ENCODE peak calls at places on chromosomes 1 and 21, in seven cellular contexts. W is IMR-90, G is neural progenitor cell, O is brain microvascular endothelial cell, R is kidney, M is left ventricle myocardium inferior, L is HL-60. P is an unnamed sample.
A peak's percentile ranks its signal among the peaks of the same experiment; 100 is the strongest.

GRCh38 chr1:15304708-15305326 is 57.8 kb downstream of the FHAD1 start:
- DNase-seq in O (no peak), L (peak; percentile 32), R (no peak), W (peak; percentile 56), M (peak; percentile 51), G (peak; percentile 85), P (peak; percentile 50)

GRCh38 chr1:247118946-247119446 is 14.8 kb upstream of the ZNF669 start:
- DNase-seq in W (no peak), R (no peak), O (no peak), L (no peak), M (no peak), G (peak; percentile 64), P (peak; percentile 23)

GRCh38 chr21:18840239-18840638 is 436.7 kb upstream of the TMPRSS15 start:
- DNase-seq in O (peak; percentile 50), R (no peak), W (no peak), M (no peak), G (peak; percentile 5), L (no peak), P (peak; percentile 6)

GRCh38 chr1:9900142-9901043 is 9.7 kb downstream of the CTNNBIP1 start:
- DNase-seq in W (no peak), M (peak; percentile 79), L (peak; percentile 96), O (no peak), G (no peak), R (peak; percentile 79), P (no peak)

GRCh38 chr1:205268846-205269680 is 41.3 kb downstream of the TMCC2 start:
- DNase-seq in G (no peak), R (no peak), W (no peak), M (no peak), O (no peak), L (no peak), P (no peak)

GRCh38 chr1:9874959-9875635 is 35.0 kb downstream of the CTNNBIP1 start:
- DNase-seq in L (peak; percentile 49), W (peak; percentile 67), O (peak; percentile 34), R (no peak), M (peak; percentile 67), G (peak; percentile 92), P (peak; percentile 77)

GRCh38 chr1:22051607-22052114 is 848 bp upstream of the CDC42 start:
- DNase-seq in O (no peak), L (no peak), W (no peak), M (no peak), G (no peak), R (no peak), P (no peak)

GRCh38 chr1:208183977-208184901 is 59.9 kb downstream of the PLXNA2 start:
- DNase-seq in M (no peak), O (peak; percentile 45), L (no peak), G (no peak), R (no peak), W (peak; percentile 40), P (peak; percentile 83)

GRCh38 chr21:15781986-15782385 is 52.2 kb downstream of the USP25 start:
- DNase-seq in R (peak; percentile 47), O (no peak), G (no peak), L (no peak), W (no peak), M (no peak), P (no peak)

GRCh38 chr1:24897263-24898151 is 32.6 kb downstream of the RUNX3 start:
- DNase-seq in L (no peak), O (no peak), R (peak; percentile 56), W (no peak), G (no peak), M (no peak), P (no peak)

GRCh38 chr1:14996133-14997050 is 157.2 kb upstream of the TMEM51 start:
- DNase-seq in O (peak; percentile 60), G (peak; percentile 54), L (no peak), R (peak; percentile 84), W (peak; percentile 84), M (no peak), P (peak; percentile 18)

GRCh38 chr21:45982256-45982757 is 737 bp downstream of the COL6A1 start:
- DNase-seq in G (peak; percentile 54), M (no peak), W (no peak), L (no peak), O (no peak), R (peak; percentile 86), P (no peak)

GRCh38 chr1:1125945-1126344 is 10.1 kb upstream of the C1orf159 start:
- DNase-seq in W (no peak), G (no peak), R (peak; percentile 59), M (no peak), O (no peak), L (no peak), P (no peak)

GRCh38 chr1:84582802-84583587 is 8.8 kb upstream of the CTBS start:
- DNase-seq in G (peak; percentile 85), R (no peak), M (no peak), L (no peak), O (no peak), W (no peak), P (peak; percentile 74)

GRCh38 chr1:58754056-58754613 is 29.7 kb downstream of the JUN start:
- DNase-seq in G (no peak), R (no peak), W (no peak), O (no peak), L (no peak), M (no peak), P (no peak)

GRCh38 chr1:143735764-143736461 is 235.9 kb downstream of the FAM72C start:
- DNase-seq in R (peak; percentile 77), G (no peak), L (no peak), O (peak; percentile 0), W (no peak), M (no peak), P (peak; percentile 20)

GRCh38 chr1:11981378-11982009 is 1.2 kb downstream of the MFN2 start:
- DNase-seq in O (no peak), R (no peak), L (no peak), W (no peak), M (no peak), G (no peak), P (no peak)

GRCh38 chr1:11984121-11984520 is 3.9 kb downstream of the MFN2 start:
- DNase-seq in W (no peak), M (no peak), G (no peak), O (no peak), R (no peak), L (no peak), P (no peak)

GRCh38 chr1:11980676-11980972 is 380 bp downstream of the MFN2 start:
- DNase-seq in M (no peak), R (no peak), W (no peak), L (no peak), O (no peak), G (no peak), P (no peak)

GRCh38 chr1:11979818-11980675 is at the start of gene MFN2:
- DNase-seq in M (peak; percentile 97), W (peak; percentile 97), O (peak; percentile 95), L (peak; percentile 94), R (peak; percentile 99), G (peak; percentile 100), P (peak; percentile 98)

GRCh38 chr1:11982010-11982392 is 1.8 kb downstream of the MFN2 start:
- DNase-seq in W (peak; percentile 46), R (no peak), O (peak; percentile 53), G (peak; percentile 15), L (peak; percentile 50), M (no peak), P (peak; percentile 69)
- TF ChIP-seq CTCF in W (peak; percentile 41), R (peak; percentile 17), O (no peak), G (peak; percentile 23), L (peak; percentile 51), M (peak; percentile 51), P (peak; percentile 67)

GRCh38 chr1:89365206-89365605 is 1.3 kb downstream of the GBP6 start:
- DNase-seq in G (no peak), W (no peak), L (no peak), O (no peak), R (no peak), M (no peak), P (no peak)
- H3K4me3 ChIP-seq in G (no peak overlapping the region), W (no peak overlapping the region), L (no peak overlapping the region), O (no peak overlapping the region), R (no peak overlapping the region), M (no peak overlapping the region), P (no peak overlapping the region)

GRCh38 chr1:201882665-201883132 is 6.0 kb upstream of the SHISA4 start:
- DNase-seq in R (no peak), M (no peak), L (peak; percentile 66), O (peak; percentile 60), W (peak; percentile 87), G (no peak), P (peak; percentile 32)
- TF ChIP-seq CTCF in R (no peak), M (no peak), L (peak; percentile 28), O (peak; percentile 49), W (peak; percentile 37), G (no peak), P (peak; percentile 1)

GRCh38 chr21:38308785-38309119 is 52.0 kb downstream of the KCNJ15 start:
- DNase-seq in W (no peak), G (no peak), L (no peak), M (no peak), R (no peak), O (no peak), P (no peak)

GRCh38 chr21:38308010-38308784 is 51.4 kb downstream of the KCNJ15 start:
- DNase-seq in M (no peak), O (no peak), W (peak; percentile 12), G (peak; percentile 9), L (no peak), R (no peak), P (peak; percentile 85)

GRCh38 chr21:38303300-38303699 is 46.5 kb downstream of the KCNJ15 start:
- DNase-seq in L (no peak), G (no peak), M (no peak), W (peak; percentile 88), O (peak; percentile 82), R (no peak), P (peak; percentile 91)

GRCh38 chr21:38306833-38307232 is 50.0 kb downstream of the KCNJ15 start:
- DNase-seq in M (no peak), W (peak; percentile 99), R (no peak), O (peak; percentile 96), L (no peak), G (no peak), P (peak; percentile 97)

GRCh38 chr21:38306407-38306806 is 49.6 kb downstream of the KCNJ15 start:
- DNase-seq in L (no peak), R (no peak), W (peak; percentile 96), M (no peak), G (no peak), O (peak; percentile 85), P (peak; percentile 87)
- H3K4me3 ChIP-seq in L (no peak overlapping the region), R (no peak overlapping the region), W (no peak overlapping the region), M (no peak overlapping the region), G (no peak overlapping the region), O (no peak overlapping the region), P (no peak overlapping the region)

P was measured in fibroblast of pulmonary artery.